ENCODE peak calls at places on chromosomes 6 and 20, in four cellular contexts. One of them, this sample, is unnamed.

GRCh38 chr6:111764238-111765182 is 108.7 kb downstream of the FYN start:
- DNase-seq in GM12878: peak; percentile 94
- DNase-seq in K562: no peak
- DNase-seq in HepG2: no peak
- DNase-seq in this sample: no peak

GRCh38 chr6:158251565-158251964 is 60.7 kb upstream of the TULP4 start:
- DNase-seq in GM12878: no peak
- DNase-seq in K562: no peak
- DNase-seq in HepG2: no peak
- DNase-seq in this sample: no peak

GRCh38 chr20:63127700-63128364 is 88.1 kb downstream of the YTHDF1 start:
- DNase-seq in K562: no peak
- DNase-seq in GM12878: no peak
- DNase-seq in HepG2: no peak
- DNase-seq in this sample: no peak

GRCh38 chr20:31260326-31260932 is 3.0 kb downstream of the DEFB115 start:
- DNase-seq in HepG2: peak; percentile 66
- DNase-seq in GM12878: no peak
- DNase-seq in K562: peak; percentile 44
- DNase-seq in this sample: peak; percentile 44

GRCh38 chr6:2578729-2579128 is 172.0 kb downstream of the MYLK4 start:
- DNase-seq in K562: no peak
- DNase-seq in GM12878: no peak
- DNase-seq in HepG2: no peak
- DNase-seq in this sample: no peak

GRCh38 chr20:45489083-45489531 is 19.6 kb downstream of the WFDC2 start:
- DNase-seq in K562: no peak
- DNase-seq in HepG2: no peak
- DNase-seq in GM12878: no peak
- DNase-seq in this sample: no peak

GRCh38 chr6:19538086-19538485 is 299.1 kb upstream of the ID4 start:
- DNase-seq in HepG2: no peak
- DNase-seq in K562: no peak
- DNase-seq in GM12878: no peak
- DNase-seq in this sample: no peak

GRCh38 chr6:157226026-157226639 is 97.2 kb downstream of the TMEM242 start:
- DNase-seq in K562: no peak
- DNase-seq in GM12878: no peak
- DNase-seq in HepG2: no peak
- DNase-seq in this sample: no peak

GRCh38 chr6:144953552-144954240 is 668.6 kb downstream of the UTRN start:
- DNase-seq in GM12878: no peak
- DNase-seq in K562: no peak
- DNase-seq in HepG2: no peak
- DNase-seq in this sample: no peak

GRCh38 chr6:97437087-97437486 is 154.1 kb upstream of the MMS22L start:
- DNase-seq in GM12878: no peak
- DNase-seq in K562: peak; percentile 15
- DNase-seq in HepG2: peak; percentile 31
- DNase-seq in this sample: peak; percentile 39

GRCh38 chr20:25288291-25289181 is 40.7 kb downstream of the PYGB start:
- DNase-seq in GM12878: peak; percentile 51
- DNase-seq in HepG2: no peak
- DNase-seq in K562: no peak
- DNase-seq in this sample: no peak

GRCh38 chr20:37907677-37908397 is 4.9 kb downstream of the VSTM2L start:
- DNase-seq in GM12878: no peak
- DNase-seq in HepG2: no peak
- DNase-seq in K562: no peak
- DNase-seq in this sample: peak; percentile 26

GRCh38 chr6:116387374-116387773 is 16.6 kb downstream of the DSE start:
- DNase-seq in HepG2: no peak
- DNase-seq in GM12878: no peak
- DNase-seq in K562: no peak
- DNase-seq in this sample: no peak

GRCh38 chr20:42319614-42320013 is 701.4 kb upstream of the CHD6 start:
- DNase-seq in HepG2: no peak
- DNase-seq in GM12878: no peak
- DNase-seq in K562: no peak
- DNase-seq in this sample: no peak

GRCh38 chr6:69370763-69371162 is 426.0 kb downstream of the LMBRD1 start:
- DNase-seq in GM12878: no peak
- DNase-seq in HepG2: no peak
- DNase-seq in K562: no peak
- DNase-seq in this sample: no peak
- TF ChIP-seq BHLHE40 in GM12878: no peak
- TF ChIP-seq BHLHE40 in HepG2: no peak
- TF ChIP-seq BHLHE40 in K562: no peak
- TF ChIP-seq BHLHE40 in this sample: no peak

GRCh38 chr20:7113577-7114466 is 346.3 kb downstream of the BMP2 start:
- DNase-seq in K562: peak; percentile 0
- DNase-seq in GM12878: no peak
- DNase-seq in HepG2: peak; percentile 49
- DNase-seq in this sample: peak; percentile 34
- TF ChIP-seq FOXM1 in K562: no peak
- TF ChIP-seq FOXM1 in GM12878: no peak
- TF ChIP-seq FOXM1 in HepG2: no peak
- TF ChIP-seq FOXM1 in this sample: no peak

GRCh38 chr6:154292855-154293519 is 63.6 kb downstream of the IPCEF1 start:
- DNase-seq in K562: no peak
- DNase-seq in HepG2: no peak
- DNase-seq in GM12878: no peak
- DNase-seq in this sample: no peak
- TF ChIP-seq BHLHE40 in K562: no peak
- TF ChIP-seq BHLHE40 in HepG2: no peak
- TF ChIP-seq BHLHE40 in GM12878: no peak
- TF ChIP-seq BHLHE40 in this sample: no peak

GRCh38 chr6:85015396-85015990 is 251.1 kb upstream of the TBX18 start:
- DNase-seq in K562: peak; percentile 75
- DNase-seq in HepG2: peak; percentile 26
- DNase-seq in GM12878: no peak
- DNase-seq in this sample: peak; percentile 76
- TF ChIP-seq FOXM1 in K562: no peak
- TF ChIP-seq FOXM1 in HepG2: no peak
- TF ChIP-seq FOXM1 in GM12878: no peak
- TF ChIP-seq FOXM1 in this sample: no peak

GRCh38 chr20:41181567-41181966 is 44.2 kb downstream of the PLCG1 start:
- DNase-seq in HepG2: no peak
- DNase-seq in K562: no peak
- DNase-seq in GM12878: no peak
- DNase-seq in this sample: no peak
- TF ChIP-seq BHLHE40 in HepG2: no peak
- TF ChIP-seq BHLHE40 in K562: no peak
- TF ChIP-seq BHLHE40 in GM12878: no peak
- TF ChIP-seq BHLHE40 in this sample: no peak

GRCh38 chr6:5390177-5390576 is 128.9 kb downstream of the FARS2 start:
- DNase-seq in K562: no peak
- DNase-seq in GM12878: no peak
- DNase-seq in HepG2: no peak
- DNase-seq in this sample: no peak
- TF ChIP-seq FOXM1 in K562: no peak
- TF ChIP-seq FOXM1 in GM12878: no peak
- TF ChIP-seq FOXM1 in HepG2: no peak
- TF ChIP-seq FOXM1 in this sample: no peak

GRCh38 chr6:141484726-141485125 is 648.0 kb upstream of the GJE1 start:
- DNase-seq in K562: no peak
- DNase-seq in GM12878: peak; percentile 66
- DNase-seq in HepG2: peak; percentile 12
- DNase-seq in this sample: no peak
- TF ChIP-seq BHLHE40 in K562: no peak
- TF ChIP-seq BHLHE40 in GM12878: no peak
- TF ChIP-seq BHLHE40 in HepG2: no peak
- TF ChIP-seq BHLHE40 in this sample: no peak

GRCh38 chr20:50294164-50295088 is 103.8 kb downstream of the CEBPB start:
- DNase-seq in K562: no peak
- DNase-seq in GM12878: no peak
- DNase-seq in HepG2: peak; percentile 53
- DNase-seq in this sample: no peak

GRCh38 chr20:50293244-50294139 is 102.9 kb downstream of the CEBPB start:
- DNase-seq in GM12878: no peak
- DNase-seq in HepG2: no peak
- DNase-seq in K562: no peak
- DNase-seq in this sample: no peak

GRCh38 chr20:50296450-50297375 is 106.1 kb downstream of the CEBPB start:
- DNase-seq in GM12878: no peak
- DNase-seq in K562: no peak
- DNase-seq in HepG2: peak; percentile 59
- DNase-seq in this sample: no peak

GRCh38 chr20:50295762-50296449 is 105.3 kb downstream of the CEBPB start:
- DNase-seq in GM12878: no peak
- DNase-seq in K562: no peak
- DNase-seq in HepG2: no peak
- DNase-seq in this sample: no peak

GRCh38 chr20:50295345-50295744 is 104.7 kb downstream of the CEBPB start:
- DNase-seq in GM12878: no peak
- DNase-seq in HepG2: no peak
- DNase-seq in K562: no peak
- DNase-seq in this sample: no peak
- TF ChIP-seq FOXM1 in GM12878: no peak
- TF ChIP-seq FOXM1 in HepG2: no peak
- TF ChIP-seq FOXM1 in K562: no peak
- TF ChIP-seq FOXM1 in this sample: no peak

GRCh38 chr6:89291256-89291819 is 23.8 kb downstream of the GABRR2 start:
- DNase-seq in K562: no peak
- DNase-seq in GM12878: no peak
- DNase-seq in HepG2: peak; percentile 20
- DNase-seq in this sample: no peak

GRCh38 chr6:89286516-89286915 is 28.6 kb downstream of the GABRR2 start:
- DNase-seq in GM12878: no peak
- DNase-seq in HepG2: no peak
- DNase-seq in K562: no peak
- DNase-seq in this sample: no peak

GRCh38 chr6:89287351-89288028 is 27.6 kb downstream of the GABRR2 start:
- DNase-seq in GM12878: no peak
- DNase-seq in HepG2: no peak
- DNase-seq in K562: no peak
- DNase-seq in this sample: no peak

GRCh38 chr6:89289710-89290109 is 25.4 kb downstream of the GABRR2 start:
- DNase-seq in K562: no peak
- DNase-seq in HepG2: no peak
- DNase-seq in GM12878: no peak
- DNase-seq in this sample: no peak

GRCh38 chr6:89290401-89291155 is 24.5 kb downstream of the GABRR2 start:
- DNase-seq in K562: no peak
- DNase-seq in HepG2: no peak
- DNase-seq in GM12878: no peak
- DNase-seq in this sample: no peak
- TF ChIP-seq BHLHE40 in K562: no peak
- TF ChIP-seq BHLHE40 in HepG2: no peak
- TF ChIP-seq BHLHE40 in GM12878: no peak
- TF ChIP-seq BHLHE40 in this sample: no peak

This sample was measured in HEK293T.